ENCODE peak calls at places on chromosomes 3 and 15, in six cellular contexts. J is pancreas; C is activated CD8-positive, alpha-beta memory T cell treated with anti-CD3 and anti-CD28 coated beads for 1 hour; G is RCC 7860; E is HEK293T; R is DMS153. S is an unnamed sample.
A peak's percentile ranks its signal among the peaks of the same experiment; 100 is the strongest.

GRCh38 chr15:36850864-36851263 is 249.5 kb downstream of the MEIS2 start:
- DNase-seq in J (no peak), C (no peak), G (no peak), E (no peak), R (no peak), S (no peak)

GRCh38 chr3:52228266-52228665 is 2.8 kb upstream of the TLR9 start:
- DNase-seq in J (no peak), C (no peak), G (no peak), E (no peak), R (no peak), S (no peak)

GRCh38 chr3:46006646-46007045 is 11.0 kb upstream of the FYCO1 start:
- DNase-seq in J (no peak), C (no peak), G (no peak), E (no peak), R (no peak), S (no peak)

GRCh38 chr3:43503067-43503728 is 118.6 kb downstream of the ANO10 start:
- DNase-seq in J (no peak), C (no peak), G (peak; percentile 26), E (no peak), R (peak; percentile 1), S (no peak)

GRCh38 chr3:55812403-55813013 is 325.4 kb upstream of the WNT5A start:
- DNase-seq in J (no peak), C (no peak), G (no peak), E (no peak), R (no peak), S (no peak)

GRCh38 chr15:24683736-24684135 is 8.2 kb downstream of the NPAP1 start:
- DNase-seq in J (no peak), C (no peak), G (no peak), E (no peak), R (no peak), S (no peak)

GRCh38 chr15:40038267-40038653 is 721 bp downstream of the SRP14 start:
- DNase-seq in J (no peak), C (no peak), G (no peak), E (no peak), R (no peak), S (no peak)

GRCh38 chr15:66679043-66679656 is 22.9 kb upstream of the SMAD6 start:
- DNase-seq in J (no peak), C (no peak), G (no peak), E (no peak), R (no peak), S (no peak)

GRCh38 chr3:46222435-46223161 is 14.5 kb upstream of the CCR1 start:
- DNase-seq in J (no peak), C (no peak), G (no peak), E (no peak), R (no peak), S (no peak)

GRCh38 chr3:187809979-187810568 is 64.8 kb upstream of the BCL6 start:
- DNase-seq in J (no peak), C (no peak), G (no peak), E (no peak), R (no peak), S (no peak)

GRCh38 chr15:92958105-92958504 is 58.0 kb downstream of the CHD2 start:
- DNase-seq in J (no peak), C (no peak), G (no peak), E (no peak), R (no peak), S (no peak)

GRCh38 chr3:151410891-151411559 is 26.5 kb upstream of the P2RY12 start:
- DNase-seq in J (no peak), C (no peak), G (peak; percentile 21), E (no peak), R (no peak), S (no peak)

GRCh38 chr15:79682285-79682684 is 214.5 kb downstream of the MTHFS start:
- DNase-seq in J (no peak), C (no peak), G (peak; percentile 31), E (no peak), R (no peak), S (no peak)

GRCh38 chr3:158539414-158540014 is 31.5 kb upstream of the MLF1 start:
- DNase-seq in J (no peak), C (peak; percentile 8), G (peak; percentile 34), E (peak; percentile 21), R (no peak), S (peak; percentile 47)

GRCh38 chr3:197810901-197811300 is 19.8 kb downstream of the LRCH3 start:
- DNase-seq in J (no peak), C (no peak), G (no peak), E (no peak), R (no peak), S (no peak)

GRCh38 chr15:80674245-80674614 is 20.9 kb upstream of the ABHD17C start:
- DNase-seq in J (no peak), C (no peak), G (no peak), E (no peak), R (no peak), S (no peak)

GRCh38 chr15:65095747-65096104 is 19.2 kb downstream of the KBTBD13 start:
- DNase-seq in J (no peak), C (no peak), G (no peak), E (no peak), R (no peak), S (no peak)

GRCh38 chr15:68612979-68613740 is 34.4 kb downstream of the CORO2B start:
- DNase-seq in J (no peak), C (no peak), G (no peak), E (peak; percentile 30), R (no peak), S (no peak)

GRCh38 chr3:179526989-179527391 is 35.7 kb upstream of the ACTL6A start:
- DNase-seq in J (no peak), C (no peak), G (no peak), E (peak; percentile 45), R (peak; percentile 70), S (peak; percentile 67)

GRCh38 chr3:101070260-101071121 is 77.3 kb upstream of the ABI3BP start:
- DNase-seq in J (peak; percentile 79), C (peak; percentile 11), G (peak; percentile 8), E (peak; percentile 81), R (peak; percentile 6), S (peak; percentile 65)

GRCh38 chr3:45911496-45912226 is 25.3 kb downstream of the CCR9 start:
- DNase-seq in J (no peak), C (no peak), G (no peak), E (no peak), R (no peak), S (no peak)

GRCh38 chr3:43757613-43758012 is 66.9 kb downstream of the ABHD5 start:
- DNase-seq in J (no peak), C (no peak), G (no peak), E (no peak), R (no peak), S (no peak)

GRCh38 chr3:62622553-62623174 is 249.3 kb upstream of the FEZF2 start:
- DNase-seq in J (no peak), C (no peak), G (peak; percentile 23), E (peak; percentile 49), R (peak; percentile 32), S (peak; percentile 19)

GRCh38 chr3:155323063-155323666 is 29.7 kb upstream of the STRIT1 start:
- DNase-seq in J (no peak), C (no peak), G (peak; percentile 59), E (peak; percentile 64), R (peak; percentile 78), S (peak; percentile 50)

GRCh38 chr3:126914226-126914625 is 68.7 kb upstream of the PLXNA1 start:
- DNase-seq in J (no peak), C (no peak), G (no peak), E (no peak), R (no peak), S (no peak)

GRCh38 chr3:132660056-132660744 is at the start of gene UBA5:
- DNase-seq in J (peak; percentile 69), C (peak; percentile 47), G (peak; percentile 56), E (peak; percentile 58), R (peak; percentile 17), S (peak; percentile 50)

GRCh38 chr3:133792171-133792763 is 13.3 kb upstream of the SRPRB start:
- DNase-seq in J (no peak), C (no peak), G (no peak), E (no peak), R (no peak), S (no peak)

GRCh38 chr3:161070252-161070930 is 34.8 kb downstream of the B3GALNT1 start:
- DNase-seq in J (peak; percentile 56), C (no peak), G (no peak), E (no peak), R (no peak), S (no peak)

GRCh38 chr3:105747056-105747455 is 121.8 kb downstream of the CBLB start:
- DNase-seq in J (no peak), C (no peak), G (peak; percentile 32), E (no peak), R (no peak), S (no peak)